ENCODE peak calls at places on chromosomes 16 and 17, in ten cellular contexts. W is breast epithelium, R is GM12891, T is Peyer's patch, Q is IMR-90, D is gastrocnemius medialis, S is uterus, P is tibial nerve, E is stomach, J is prostate gland. A is an unnamed sample.

GRCh38 chr17:29615048-29615385 is 7.7 kb downstream of the CORO6 start:
- DNase-seq in W (no peak), R (peak; percentile 49), T (no peak), Q (no peak), D (peak; percentile 44), S (no peak), P (no peak), E (no peak), J (no peak), A (no peak)

GRCh38 chr17:70597774-70598173 is 428.4 kb downstream of the KCNJ2 start:
- DNase-seq in W (no peak), R (no peak), T (no peak), Q (no peak), D (no peak), S (no peak), P (no peak), E (no peak), J (no peak), A (no peak)

GRCh38 chr17:40450175-40450574 is 6.9 kb downstream of the IGFBP4 start:
- DNase-seq in W (no peak), R (no peak), T (peak; percentile 69), Q (peak; percentile 45), D (no peak), S (peak; percentile 59), P (no peak), E (peak; percentile 64), J (no peak), A (no peak)

GRCh38 chr17:36463916-36464764 is 22.3 kb upstream of the ZNHIT3 start:
- DNase-seq in W (no peak), R (peak; percentile 85), T (peak; percentile 77), Q (peak; percentile 67), D (no peak), S (no peak), P (no peak), E (peak; percentile 56), J (peak; percentile 32), A (peak; percentile 90)

GRCh38 chr17:71900830-71901229 is 220.0 kb upstream of the SOX9 start:
- DNase-seq in W (no peak), R (no peak), T (no peak), Q (peak; percentile 51), D (no peak), S (no peak), P (no peak), E (no peak), J (no peak), A (no peak)

GRCh38 chr17:27872776-27873175 is 20.4 kb downstream of the LYRM9 start:
- DNase-seq in W (no peak), R (no peak), T (no peak), Q (no peak), D (no peak), S (no peak), P (no peak), E (no peak), J (no peak), A (no peak)

GRCh38 chr16:66918803-66919568 is at the start of gene CDH16:
- DNase-seq in W (no peak), R (no peak), T (no peak), Q (no peak), D (peak; percentile 76), S (no peak), P (no peak), E (no peak), J (no peak), A (no peak)

GRCh38 chr17:33106525-33107162 is 115.0 kb downstream of the SPACA3 start:
- DNase-seq in W (no peak), R (no peak), T (no peak), Q (no peak), D (no peak), S (no peak), P (no peak), E (no peak), J (no peak), A (no peak)

GRCh38 chr16:27684047-27684446 is 134.1 kb downstream of the KATNIP start:
- DNase-seq in W (no peak), R (no peak), T (no peak), Q (no peak), D (no peak), S (no peak), P (no peak), E (no peak), J (no peak), A (no peak)

GRCh38 chr17:37791434-37791833 is 46.6 kb upstream of the HNF1B start:
- DNase-seq in W (no peak), R (peak; percentile 39), T (no peak), Q (peak; percentile 51), D (no peak), S (no peak), P (no peak), E (peak; percentile 30), J (no peak), A (no peak)

GRCh38 chr16:88350922-88351321 is 31.8 kb upstream of the ZNF469 start:
- DNase-seq in W (no peak), R (no peak), T (no peak), Q (no peak), D (no peak), S (no peak), P (no peak), E (no peak), J (no peak), A (no peak)

DNA sequence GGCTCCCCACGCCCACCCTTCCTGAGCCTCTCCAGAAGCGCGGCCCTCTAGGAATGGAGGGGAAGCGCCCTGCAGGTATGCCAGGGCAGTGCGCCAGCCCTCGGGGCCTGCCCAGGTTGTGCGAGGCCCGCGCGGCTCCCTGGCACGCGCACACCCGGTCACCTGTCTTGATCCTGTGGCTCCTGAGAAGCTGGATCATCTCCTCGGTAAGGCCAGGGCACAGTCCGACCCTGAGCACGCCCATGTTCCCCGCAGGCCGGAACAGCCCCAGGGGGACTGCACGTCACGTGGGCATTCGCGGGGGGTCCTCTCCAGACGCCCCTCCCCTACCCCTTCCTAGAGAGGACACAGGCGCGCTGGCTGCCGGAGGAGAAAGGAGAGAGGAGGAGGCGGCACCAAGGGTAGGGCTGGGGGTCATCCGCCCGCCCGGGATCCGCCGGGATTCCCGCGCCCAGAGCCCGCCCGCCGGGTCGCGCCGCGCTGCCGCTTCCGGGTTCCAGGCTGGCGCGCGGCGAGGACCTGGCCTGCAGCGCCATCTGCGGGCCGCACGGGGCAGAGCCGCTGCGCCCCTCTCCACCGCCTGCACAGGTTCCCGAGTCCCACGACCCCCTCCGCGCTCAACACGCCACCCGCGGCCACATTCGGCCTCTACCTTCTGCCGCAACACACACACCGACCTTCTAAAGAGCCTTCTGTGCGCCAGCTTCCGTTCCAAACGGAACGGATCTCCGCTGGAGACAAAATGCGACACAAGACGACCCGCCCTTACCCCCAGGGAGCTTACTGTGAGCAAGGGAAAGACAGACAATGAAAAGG is at the start of gene RAD51D:
- DNase-seq in W (peak; percentile 42), R (peak; percentile 87), T (peak; percentile 87), Q (peak; percentile 56), D (peak; percentile 46), S (peak; percentile 62), P (peak; percentile 46), E (peak; percentile 81), J (peak; percentile 42), A (peak; percentile 87)
- TF ChIP-seq POLR2A in W (no peak), R (peak; percentile 56), T (no peak), Q (peak; percentile 31), D (no peak), S (peak; percentile 24), P (no peak), E (no peak), J (peak; percentile 18), A (peak; percentile 31)

DNA sequence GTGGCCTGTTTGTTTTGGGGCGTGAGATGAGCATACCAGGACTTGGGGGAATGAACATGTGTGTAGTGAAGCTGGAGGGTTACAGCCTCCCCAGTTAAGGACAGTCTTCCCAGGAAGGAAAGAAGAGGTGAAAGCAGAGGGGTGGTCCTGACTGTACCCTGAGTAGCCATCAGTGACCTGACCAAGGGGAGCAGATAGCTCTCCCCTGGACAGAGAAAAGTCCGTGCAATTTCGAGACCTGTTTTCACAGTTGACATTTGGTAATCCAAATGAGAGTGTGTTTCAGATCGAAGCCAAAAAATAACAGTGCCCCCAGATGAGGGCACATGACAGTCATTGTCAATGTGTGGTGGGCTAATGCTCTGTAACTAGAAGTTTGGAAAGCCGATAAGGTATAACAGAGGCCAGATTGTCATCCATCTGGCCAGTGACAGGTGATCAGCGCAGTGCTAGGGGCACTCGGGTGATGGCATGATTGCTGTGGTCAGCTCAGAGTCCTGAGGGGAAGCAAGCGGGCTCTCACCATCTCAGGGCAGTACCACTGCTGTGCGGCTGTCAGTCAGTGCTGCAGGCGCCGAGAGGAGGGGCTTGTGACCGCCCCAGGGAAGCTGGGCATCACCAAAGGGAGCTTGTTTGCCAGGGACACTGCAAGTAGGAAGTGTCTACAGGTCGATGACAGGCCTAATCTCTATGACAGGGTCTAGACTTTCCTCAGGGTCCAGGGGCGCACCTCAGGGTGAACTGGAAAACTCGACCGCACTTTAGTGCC is 1.1 kb upstream of the NME2 start:
- DNase-seq in W (no peak), R (no peak), T (no peak), Q (no peak), D (no peak), S (no peak), P (no peak), E (no peak), J (no peak), A (no peak)
- TF ChIP-seq POLR2A in W (no peak), R (no peak), T (no peak), Q (no peak), D (no peak), S (no peak), P (no peak), E (no peak), J (no peak), A (no peak)

DNA sequence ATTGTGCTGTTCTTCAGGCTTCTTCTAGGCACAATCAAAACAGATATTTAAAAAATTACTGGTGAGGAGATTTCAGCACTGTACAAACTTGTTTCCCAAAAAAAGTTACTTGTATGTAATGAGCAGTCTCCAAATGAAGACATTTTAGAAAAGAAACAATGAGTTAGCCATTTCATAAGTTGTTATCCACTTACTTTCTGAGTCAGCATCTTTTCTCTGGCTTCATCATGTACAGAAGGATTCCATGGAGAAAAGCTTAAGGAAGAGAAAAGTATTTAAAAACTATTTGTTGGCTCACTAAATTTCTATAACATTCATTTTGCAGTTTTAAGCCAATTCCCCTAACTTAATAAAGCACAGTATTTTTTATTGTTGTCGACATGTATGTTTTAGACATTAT is 10.5 kb downstream of the AKTIP start:
- DNase-seq in W (no peak), R (no peak), T (no peak), Q (no peak), D (no peak), S (no peak), P (no peak), E (no peak), J (no peak), A (no peak)
- TF ChIP-seq POLR2A in W (no peak), R (no peak), T (no peak), Q (no peak), D (no peak), S (no peak), P (no peak), E (no peak), J (no peak), A (no peak)

DNA sequence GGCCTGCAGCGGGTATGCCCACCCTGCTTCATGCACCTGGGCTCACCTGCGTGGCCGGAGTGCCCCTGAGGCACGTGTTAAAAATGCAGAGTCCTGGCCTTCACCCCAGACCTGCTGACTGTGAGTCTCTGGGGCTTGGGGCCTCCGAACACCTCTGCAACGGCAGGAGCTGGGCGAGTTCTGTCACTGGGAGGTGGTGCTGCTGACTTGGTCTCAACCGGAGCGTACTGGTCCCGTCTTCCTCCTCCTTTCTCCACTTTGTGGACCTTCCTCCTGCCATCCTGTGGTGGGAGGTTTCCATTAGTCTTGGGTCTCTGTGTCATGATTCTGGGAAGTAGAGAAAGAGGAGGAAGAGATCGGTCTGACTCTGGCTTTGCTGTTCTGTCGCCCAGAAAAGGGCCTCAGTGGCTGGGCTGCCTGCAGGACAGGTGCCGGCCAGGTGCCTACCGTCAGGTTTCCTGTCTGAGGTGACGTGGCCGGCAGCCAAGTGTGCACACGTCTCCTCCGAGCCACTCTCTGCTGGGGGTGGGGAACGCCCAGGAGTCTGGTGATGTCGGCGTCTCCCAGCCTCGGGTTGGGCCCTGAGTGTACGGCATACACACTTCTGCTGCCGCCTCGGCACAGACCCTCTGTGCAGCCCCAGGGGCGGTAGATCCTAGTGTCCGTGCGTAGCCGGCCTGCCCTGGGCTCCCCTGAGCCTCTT is 6.9 kb downstream of the TSC2 start:
- DNase-seq in W (no peak), R (no peak), T (peak; percentile 84), Q (no peak), D (no peak), S (no peak), P (no peak), E (peak; percentile 93), J (no peak), A (no peak)
- TF ChIP-seq POLR2A in W (no peak), R (no peak), T (no peak), Q (no peak), D (no peak), S (no peak), P (no peak), E (no peak), J (no peak), A (no peak)

A was measured in H54.